ENCODE peak calls at places on chromosomes 16 and 17, in four cellular contexts. Y is lower lobe of right lung, B is tibial artery, G is GM23248. O is an unnamed sample.

GRCh38 chr17:2028737-2029136 is 1.2 kb upstream of the DPH1 start:
- DNase-seq in B (no peak), G (no peak), Y (no peak), O (no peak)

GRCh38 chr16:10765772-10766171 is 22.1 kb downstream of the NUBP1 start:
- DNase-seq in G (no peak), B (no peak), Y (no peak), O (no peak)

GRCh38 chr16:88014201-88014781 is 63.1 kb downstream of the BANP start:
- DNase-seq in B (peak), G (peak), Y (no peak), O (no peak)

GRCh38 chr17:29589524-29590260 is at the start of gene GIT1:
- DNase-seq in Y (peak), G (peak), B (peak), O (peak)

GRCh38 chr16:53434436-53435065 is at the start of gene RBL2:
- DNase-seq in G (peak), B (peak), Y (peak), O (peak)

GRCh38 chr17:18235743-18236256 is 10.4 kb downstream of the LLGL1 start:
- DNase-seq in B (peak), Y (no peak), G (peak), O (no peak)

GRCh38 chr17:76250141-76250540 is 9.8 kb upstream of the RNF157 start:
- DNase-seq in Y (no peak), G (no peak), B (peak), O (no peak)

GRCh38 chr17:35896011-35896587 is 15.9 kb upstream of the CCL5 start:
- DNase-seq in Y (no peak), B (peak), G (no peak), O (no peak)

GRCh38 chr17:4833941-4834501 is 881 bp downstream of the MINK1 start:
- DNase-seq in B (no peak), Y (peak), G (peak), O (no peak)

GRCh38 chr17:32491371-32492280 is 4.8 kb downstream of the CDK5R1 start:
- DNase-seq in B (no peak), G (no peak), Y (no peak), O (no peak)

GRCh38 chr16:85259831-85260165 is 147.5 kb upstream of the CIBAR2 start:
- DNase-seq in Y (no peak), B (no peak), G (no peak), O (no peak)

GRCh38 chr17:35312346-35312745 is 61.1 kb downstream of the SLFN11 start:
- DNase-seq in B (no peak), Y (no peak), G (no peak), O (no peak)

GRCh38 chr17:63702223-63702577 is 2.3 kb upstream of the LIMD2 start:
- DNase-seq in Y (peak), G (no peak), B (peak), O (peak)

GRCh38 chr16:12083625-12084024 is 107.1 kb downstream of the SNX29 start:
- DNase-seq in G (no peak), Y (no peak), B (no peak), O (no peak)

GRCh38 chr17:1504866-1505265 is 11.5 kb downstream of the INPP5K start:
- DNase-seq in B (no peak), G (no peak), Y (no peak), O (no peak)

GRCh38 chr17:44608732-44609435 is 47.4 kb upstream of the MEIOC start:
- DNase-seq in B (no peak), G (no peak), Y (no peak), O (no peak)

GRCh38 chr16:15854906-15855703 is 1.7 kb downstream of the MYH11 start:
- DNase-seq in Y (no peak), B (peak), G (no peak), O (no peak)
- H3K4me3 ChIP-seq in Y (peak), B (peak), G (no peak), O (no peak)

GRCh38 chr16:2212362-2213324 is 2.0 kb upstream of the BRICD5 start:
- DNase-seq in Y (peak), G (no peak), B (no peak), O (no peak)
- H3K4me3 ChIP-seq in Y (peak), G (peak), B (no peak), O (peak)

GRCh38 chr17:7042507-7043194 is 1.2 kb downstream of the SLC16A11 start:
- DNase-seq in G (no peak), Y (no peak), B (no peak), O (no peak)
- H3K4me3 ChIP-seq in G (peak), Y (peak), B (peak), O (no peak)

GRCh38 chr16:56234737-56235136 is 43.4 kb downstream of the GNAO1 start:
- DNase-seq in G (no peak), B (no peak), Y (no peak), O (no peak)

GRCh38 chr16:56238188-56238587 is 46.9 kb downstream of the GNAO1 start:
- DNase-seq in G (no peak), Y (no peak), B (no peak), O (no peak)

GRCh38 chr16:56241596-56241995 is 50.3 kb downstream of the GNAO1 start:
- DNase-seq in B (no peak), Y (no peak), G (no peak), O (no peak)

GRCh38 chr16:56233795-56234566 is 42.7 kb downstream of the GNAO1 start:
- DNase-seq in Y (no peak), B (no peak), G (no peak), O (no peak)

GRCh38 chr16:56237451-56237930 is 46.2 kb downstream of the GNAO1 start:
- DNase-seq in G (no peak), Y (no peak), B (peak), O (no peak)
- H3K4me3 ChIP-seq in G (no peak), Y (no peak), B (no peak), O (no peak)

O was measured in Jurkat, Clone E6-1.